ENCODE peak calls at places on chromosomes 1 and 21, in ten cellular contexts. Z is endothelial cell of umbilical vein, B is fibroblast of lung, U is stomach, X is prostate gland, O is left lung, L is transverse colon, S is heart left ventricle, V is cardiac muscle cell, M is H1. I is an unnamed sample. For H3K4me1, the result is how much of the 10 kb centered on the place peaks cover.

GRCh38 chr1:201551096-201551495 is 12.2 kb downstream of the NAV1 start:
- DNase-seq in Z (no peak), B (no peak), U (no peak), X (no peak), O (no peak), L (no peak), S (no peak), V (no peak), M (no peak), I (no peak)

GRCh38 chr1:34786521-34787325 is 5.7 kb downstream of the GJB3 start:
- DNase-seq in Z (peak), B (peak), U (peak), X (peak), O (peak), L (peak), S (peak), V (peak), M (peak), I (peak)

GRCh38 chr1:28176492-28177470 is at the start of gene PTAFR:
- DNase-seq in Z (no peak), B (no peak), U (no peak), X (no peak), O (peak), L (peak), S (peak), V (no peak), M (no peak), I (peak)

GRCh38 chr1:21931171-21932093 is 5.7 kb downstream of the HSPG2 start:
- DNase-seq in Z (peak), B (peak), U (peak), X (no peak), O (peak), L (peak), S (peak), V (peak), M (no peak), I (peak)

GRCh38 chr21:14215971-14216621 is at the start of gene RBM11:
- DNase-seq in Z (peak), B (peak), U (peak), X (peak), O (peak), L (peak), S (peak), V (peak), M (peak), I (peak)

GRCh38 chr1:173405758-173406344 is 71.3 kb upstream of the PRDX6 start:
- DNase-seq in Z (no peak), B (peak), U (no peak), X (no peak), O (no peak), L (no peak), S (no peak), V (peak), M (no peak), I (no peak)

GRCh38 chr21:42248783-42249597 is 30.1 kb downstream of the ABCG1 start:
- DNase-seq in Z (no peak), B (no peak), U (no peak), X (no peak), O (no peak), L (no peak), S (peak), V (no peak), M (no peak), I (peak)

GRCh38 chr1:242787968-242788367 is 263.5 kb upstream of the PLD5 start:
- DNase-seq in Z (no peak), B (no peak), U (no peak), X (no peak), O (no peak), L (no peak), S (no peak), V (no peak), M (no peak), I (no peak)

GRCh38 chr1:3725366-3725765 is 26.9 kb upstream of the CCDC27 start:
- DNase-seq in Z (no peak), B (no peak), U (no peak), X (no peak), O (no peak), L (no peak), S (no peak), V (no peak), M (no peak), I (no peak)

GRCh38 chr1:209742409-209743144 is 13.3 kb upstream of the TRAF3IP3 start:
- DNase-seq in Z (no peak), B (peak), U (no peak), X (no peak), O (no peak), L (no peak), S (no peak), V (peak), M (no peak), I (no peak)

GRCh38 chr1:198463709-198464108 is 76.8 kb downstream of the ATP6V1G3 start:
- DNase-seq in Z (no peak), B (no peak), U (no peak), X (no peak), O (no peak), L (no peak), S (no peak), V (no peak), M (no peak), I (no peak)

GRCh38 chr1:214474467-214474866 is 76.9 kb downstream of the PTPN14 start:
- DNase-seq in Z (no peak), B (no peak), U (no peak), X (no peak), O (no peak), L (no peak), S (no peak), V (no peak), M (no peak), I (no peak)

GRCh38 chr1:194786027-194786426 is 1599.6 kb upstream of the B3GALT2 start:
- DNase-seq in Z (no peak), B (no peak), U (no peak), X (no peak), O (no peak), L (no peak), S (no peak), V (no peak), M (no peak), I (no peak)

GRCh38 chr1:22969224-22969829 is 3.3 kb downstream of the LACTBL1 start:
- DNase-seq in Z (peak), B (peak), U (no peak), X (peak), O (no peak), L (peak), S (no peak), V (peak), M (no peak), I (no peak)

GRCh38 chr1:40646385-40646784 is 19.1 kb downstream of the RIMS3 start:
- DNase-seq in Z (peak), B (no peak), U (no peak), X (no peak), O (no peak), L (no peak), S (no peak), V (peak), M (no peak), I (no peak)

GRCh38 chr21:38787461-38788274 is 18.1 kb upstream of the ETS2 start:
- DNase-seq in Z (no peak), B (peak), U (peak), X (peak), O (peak), L (peak), S (no peak), V (no peak), M (no peak), I (no peak)

GRCh38 chr1:10339815-10340214 is 59.0 kb upstream of the PGD start:
- DNase-seq in Z (peak), B (peak), U (peak), X (no peak), O (no peak), L (peak), S (peak), V (peak), M (peak), I (no peak)

GRCh38 chr1:100622966-100623762 is 85.2 kb downstream of the GPR88 start:
- DNase-seq in Z (no peak), B (peak), U (no peak), X (no peak), O (no peak), L (no peak), S (no peak), V (peak), M (no peak), I (no peak)

GRCh38 chr1:196955926-196956325 is 12.4 kb downstream of the CFHR2 start:
- DNase-seq in Z (no peak), B (no peak), U (no peak), X (no peak), O (no peak), L (no peak), S (no peak), V (no peak), M (no peak), I (no peak)

GRCh38 chr1:42117214-42117613 is 36.0 kb upstream of the GUCA2B start:
- DNase-seq in Z (no peak), B (no peak), U (no peak), X (no peak), O (no peak), L (no peak), S (no peak), V (no peak), M (no peak), I (no peak)

GRCh38 chr1:111737216-111738132 is 1.7 kb downstream of the INKA2 start:
- DNase-seq in Z (peak), B (no peak), U (no peak), X (no peak), O (no peak), L (no peak), S (no peak), V (no peak), M (no peak), I (no peak)

GRCh38 chr1:117366982-117367768 is at the start of gene MAN1A2:
- DNase-seq in Z (peak), B (peak), U (peak), X (peak), O (peak), L (peak), S (peak), V (peak), M (peak), I (peak)

GRCh38 chr1:220910021-220910420 is 30.8 kb downstream of the HLX start:
- DNase-seq in Z (no peak), B (no peak), U (no peak), X (no peak), O (no peak), L (no peak), S (no peak), V (no peak), M (no peak), I (no peak)

GRCh38 chr21:44436111-44436611 is 19.1 kb upstream of the LRRC3 start:
- DNase-seq in Z (no peak), B (no peak), U (no peak), X (no peak), O (no peak), L (peak), S (no peak), V (no peak), M (no peak), I (peak)

GRCh38 chr1:81664341-81664740 is 136.4 kb upstream of the ADGRL2 start:
- DNase-seq in Z (no peak), B (no peak), U (no peak), X (no peak), O (no peak), L (no peak), S (no peak), V (peak), M (no peak), I (no peak)

GRCh38 chr1:39489567-39490239 is 1.7 kb upstream of the BMP8A start:
- DNase-seq in Z (no peak), B (no peak), U (no peak), X (no peak), O (no peak), L (no peak), S (no peak), V (no peak), M (no peak), I (no peak)

GRCh38 chr1:112522621-112523020 is 13.9 kb downstream of the WNT2B start:
- DNase-seq in Z (no peak), B (peak), U (no peak), X (no peak), O (no peak), L (no peak), S (no peak), V (peak), M (no peak), I (no peak)

GRCh38 chr1:89260042-89260441 is 12.6 kb downstream of the GBP5 start:
- DNase-seq in Z (no peak), B (no peak), U (no peak), X (no peak), O (no peak), L (no peak), S (no peak), V (no peak), M (no peak), I (no peak)

GRCh38 chr1:156491151-156491949 is 9.2 kb downstream of the MEF2D start:
- DNase-seq in Z (no peak), B (no peak), U (no peak), X (no peak), O (no peak), L (no peak), S (no peak), V (no peak), M (no peak), I (no peak)

GRCh38 chr1:182735343-182735742 is 51.0 kb upstream of the RGS8 start:
- DNase-seq in Z (no peak), B (no peak), U (no peak), X (no peak), O (no peak), L (no peak), S (no peak), V (no peak), M (no peak), I (no peak)

GRCh38 chr1:232923739-232924386 is 26.5 kb upstream of the NTPCR start:
- DNase-seq in Z (no peak), B (no peak), U (no peak), X (no peak), O (no peak), L (no peak), S (no peak), V (no peak), M (no peak), I (no peak)

DNA sequence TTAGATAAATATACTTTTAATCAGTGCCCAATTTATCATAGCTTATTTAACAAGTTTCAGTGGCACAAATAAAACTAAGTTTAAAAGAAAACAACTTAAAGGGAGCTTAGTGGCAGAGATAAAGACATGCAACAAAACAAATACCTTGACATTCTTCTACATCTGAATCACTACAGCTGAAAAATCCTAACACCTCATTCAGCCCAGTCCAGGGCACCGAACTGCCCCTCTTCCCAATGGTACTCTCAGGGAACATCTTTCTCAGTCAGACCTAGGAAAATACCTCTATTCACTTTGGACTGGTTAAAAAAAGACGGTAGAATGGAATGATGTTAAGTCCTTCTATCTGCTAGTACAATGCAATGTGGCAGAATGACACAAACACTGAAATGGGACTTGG is 8.3 kb downstream of the OTUD7B start:
- DNase-seq in Z (no peak), B (no peak), U (no peak), X (no peak), O (no peak), L (no peak), S (no peak), V (no peak), M (no peak), I (no peak)
- H3K4me1 ChIP-seq in Z (under half), B (under half), U (half or more), X (under half), O (under half), L (under half), S (half or more), V (under half), M (under half), I (under half)

DNA sequence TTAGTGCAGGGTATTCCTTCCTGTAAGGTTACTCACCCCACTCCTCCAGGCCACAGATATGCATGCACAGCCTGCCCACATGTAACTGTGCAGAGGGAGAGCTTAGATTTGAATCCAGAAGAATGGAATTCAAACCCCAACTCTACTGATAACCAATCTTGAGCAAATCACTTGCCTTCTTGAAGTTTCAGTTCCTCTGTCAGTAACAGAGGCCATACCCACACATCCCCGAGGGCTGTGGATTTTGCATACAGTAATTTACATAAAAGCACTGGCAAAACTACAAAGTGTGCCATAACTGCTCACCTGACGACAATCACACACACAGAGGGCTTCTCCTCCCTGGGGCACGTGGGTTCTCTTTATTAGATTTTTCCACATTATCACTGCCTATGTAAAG is 18.7 kb downstream of the CD247 start:
- DNase-seq in Z (no peak), B (no peak), U (no peak), X (no peak), O (no peak), L (peak), S (no peak), V (no peak), M (no peak), I (no peak)
- H3K4me3 ChIP-seq in Z (no peak), B (no peak), U (no peak), X (no peak), O (no peak), L (no peak), S (no peak), V (no peak), M (no peak), I (no peak)

DNA sequence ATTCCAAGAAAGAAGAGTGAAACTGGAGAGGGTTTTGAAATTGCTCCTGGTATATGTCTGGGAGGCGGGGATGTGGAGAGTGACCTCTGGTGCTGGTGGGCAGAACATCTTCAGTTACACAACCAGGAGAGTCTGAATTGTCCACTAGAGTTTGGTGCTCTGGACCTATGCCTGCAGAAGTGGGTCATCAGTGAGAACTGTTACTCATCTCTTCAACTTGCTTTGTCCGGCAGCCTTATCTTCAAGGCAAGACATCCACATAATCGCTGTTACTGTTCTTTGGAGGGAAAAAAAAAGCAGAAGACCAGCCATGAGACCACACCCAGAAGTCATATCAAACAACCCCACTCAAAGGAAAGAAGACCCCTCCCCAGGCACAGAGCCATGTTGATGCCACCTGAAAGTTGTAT is 14.9 kb downstream of the SH2D1B start:
- DNase-seq in Z (no peak), B (no peak), U (no peak), X (peak), O (no peak), L (no peak), S (no peak), V (peak), M (peak), I (no peak)
- TF ChIP-seq CTCF in Z (no peak), B (no peak), U (no peak), X (no peak), O (no peak), L (no peak), S (no peak), V (peak), M (no peak), I (no peak)

DNA sequence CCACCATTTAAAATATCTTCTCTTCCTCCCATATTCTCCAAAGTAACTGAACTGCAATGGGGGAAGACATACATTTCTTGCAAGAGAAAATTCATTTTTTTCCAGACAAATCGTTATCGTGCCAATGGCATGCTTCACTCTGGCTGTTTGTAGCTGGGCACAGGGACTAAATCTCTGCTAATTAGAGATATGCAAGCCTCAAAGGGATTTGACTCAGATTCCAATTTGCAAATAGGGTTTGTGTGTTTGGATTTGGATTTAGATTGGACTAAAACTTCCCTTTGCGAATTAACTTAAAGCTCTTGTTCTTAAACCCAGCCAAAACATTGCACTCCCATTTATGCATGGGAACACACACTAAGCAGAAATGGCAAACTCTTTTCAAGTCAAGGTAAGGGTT is 276.2 kb upstream of the DUSP10 start:
- DNase-seq in Z (no peak), B (no peak), U (no peak), X (no peak), O (no peak), L (no peak), S (no peak), V (no peak), M (no peak), I (no peak)
- H3K4me1 ChIP-seq in Z (under half), B (under half), U (under half), X (under half), O (under half), L (under half), S (under half), V (under half), M (under half), I (under half)

GRCh38 chr1:168224991-168225390 is 813 bp upstream of the SFT2D2 start:
- DNase-seq in Z (no peak), B (no peak), U (no peak), X (no peak), O (no peak), L (no peak), S (no peak), V (no peak), M (no peak), I (no peak)
- H3K4me3 ChIP-seq in Z (no peak), B (no peak), U (peak), X (no peak), O (peak), L (no peak), S (no peak), V (no peak), M (no peak), I (peak)

DNA sequence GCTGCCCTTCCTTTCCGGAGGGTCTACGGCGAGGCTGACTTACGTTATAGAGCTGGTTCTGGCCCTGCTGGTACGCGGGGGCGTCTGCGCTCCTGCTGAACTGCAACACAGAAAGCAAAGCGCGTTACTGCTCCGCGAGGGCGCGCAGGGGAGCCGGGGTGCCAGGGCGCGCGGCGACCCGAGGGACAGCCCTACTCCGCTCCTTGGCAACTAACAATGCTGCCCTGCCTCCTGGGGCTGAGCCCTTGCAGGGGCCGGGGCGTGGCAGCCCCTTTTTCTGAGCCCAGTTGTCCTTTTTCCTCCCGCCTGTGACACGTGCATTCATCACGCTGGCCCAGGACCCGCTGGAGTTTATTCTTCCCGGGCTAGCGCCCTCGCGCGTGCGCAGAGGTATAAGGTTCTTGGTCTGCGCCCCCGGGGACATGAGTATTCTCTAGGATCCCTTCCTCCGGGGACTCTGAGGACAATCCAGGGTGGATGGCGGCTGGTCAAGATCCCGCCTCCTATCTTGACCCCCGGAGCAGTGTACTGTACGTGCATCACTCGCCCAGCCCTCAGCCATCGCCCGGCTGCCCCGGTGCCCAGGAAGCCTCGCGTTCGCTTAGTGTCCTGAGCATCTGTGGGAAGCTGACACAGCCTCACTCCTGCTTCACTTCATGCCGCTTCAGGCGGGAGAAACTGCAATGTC is 78.9 kb downstream of the CD247 start:
- DNase-seq in Z (peak), B (peak), U (no peak), X (no peak), O (peak), L (no peak), S (no peak), V (peak), M (peak), I (no peak)
- TF ChIP-seq CTCF in Z (no peak), B (peak), U (no peak), X (no peak), O (no peak), L (no peak), S (no peak), V (peak), M (no peak), I (no peak)